ENCODE peak calls at places on chromosomes 4 and X, in six cellular contexts. P is left ventricle myocardium inferior; W is breast epithelium; Q is heart left ventricle; V is PC-3; T is CD8-positive, alpha-beta T cell. U is an unnamed sample. For H3K36me3, the result is how much of the 10 kb centered on the place peaks cover.

GRCh38 chrX:17591741-17592110 is 145.6 kb upstream of the SCML1 start:
- DNase-seq in P (no peak), W (no peak), Q (no peak), V (peak), T (no peak), U (no peak)

GRCh38 chrX:110172215-110172614 is 145.7 kb downstream of the AMMECR1 start:
- DNase-seq in P (no peak), W (no peak), Q (no peak), V (no peak), T (no peak), U (no peak)

GRCh38 chr4:122865421-122865820 is 38.8 kb downstream of the FGF2 start:
- DNase-seq in P (no peak), W (no peak), Q (no peak), V (no peak), T (no peak), U (no peak)

GRCh38 chrX:8565729-8566128 is 101.1 kb downstream of the VCX3B start:
- DNase-seq in P (no peak), W (no peak), Q (no peak), V (no peak), T (no peak), U (no peak)

GRCh38 chr4:139300431-139301142 is 718 bp upstream of the NAA15 start:
- DNase-seq in P (no peak), W (no peak), Q (no peak), V (peak), T (no peak), U (no peak)

GRCh38 chr4:35252866-35253265 is 991.4 kb downstream of the ARAP2 start:
- DNase-seq in P (no peak), W (no peak), Q (no peak), V (peak), T (no peak), U (no peak)

GRCh38 chr4:26859762-26860156 is 882 bp upstream of the STIM2 start:
- DNase-seq in P (no peak), W (no peak), Q (no peak), V (no peak), T (no peak), U (no peak)

GRCh38 chr4:188399834-188400233 is 260.6 kb downstream of the TRIML1 start:
- DNase-seq in P (no peak), W (no peak), Q (no peak), V (no peak), T (no peak), U (no peak)

GRCh38 chrX:47194388-47194787 is 759 bp downstream of the UBA1 start:
- DNase-seq in P (no peak), W (no peak), Q (no peak), V (no peak), T (no peak), U (no peak)

GRCh38 chrX:1393871-1394615 is 2.1 kb upstream of the SLC25A6 start:
- DNase-seq in P (no peak), W (no peak), Q (peak), V (no peak), T (no peak), U (no peak)

GRCh38 chr4:110159544-110159943 is 38.9 kb downstream of the ELOVL6 start:
- DNase-seq in P (no peak), W (no peak), Q (no peak), V (no peak), T (no peak), U (no peak)

GRCh38 chrX:48573690-48574269 is 504 bp upstream of the RBM3 start:
- DNase-seq in P (peak), W (peak), Q (peak), V (no peak), T (peak), U (peak)

GRCh38 chr4:11489449-11490083 is 60.9 kb upstream of the HS3ST1 start:
- DNase-seq in P (no peak), W (no peak), Q (no peak), V (no peak), T (no peak), U (no peak)

GRCh38 chr4:145843651-145844050 is 95.0 kb downstream of the ZNF827 start:
- DNase-seq in P (no peak), W (no peak), Q (no peak), V (no peak), T (no peak), U (no peak)

GRCh38 chr4:54543088-54543795 is 114.5 kb upstream of the KIT start:
- DNase-seq in P (no peak), W (no peak), Q (no peak), V (peak), T (no peak), U (no peak)

GRCh38 chrX:152641996-152642395 is 4.3 kb downstream of the GABRQ start:
- DNase-seq in P (no peak), W (no peak), Q (no peak), V (peak), T (no peak), U (peak)

GRCh38 chr4:39469429-39470077 is 10.7 kb downstream of the LIAS start:
- DNase-seq in P (no peak), W (no peak), Q (no peak), V (peak), T (no peak), U (peak)

GRCh38 chr4:129138762-129139496 is 43.0 kb downstream of the C4orf33 start:
- DNase-seq in P (no peak), W (no peak), Q (no peak), V (peak), T (no peak), U (no peak)

GRCh38 chr4:57989430-57989829 is 879.2 kb upstream of the IGFBP7 start:
- DNase-seq in P (no peak), W (no peak), Q (no peak), V (no peak), T (no peak), U (no peak)

GRCh38 chrX:7987160-7987992 is 60.2 kb upstream of the PNPLA4 start:
- DNase-seq in P (no peak), W (no peak), Q (no peak), V (peak), T (no peak), U (no peak)

GRCh38 chr4:43843501-43843900 is 605.1 kb downstream of the KCTD8 start:
- DNase-seq in P (no peak), W (no peak), Q (no peak), V (peak), T (no peak), U (peak)

GRCh38 chr4:143186202-143186601 is 1.5 kb downstream of the USP38 start:
- DNase-seq in P (no peak), W (no peak), Q (no peak), V (peak), T (no peak), U (no peak)

GRCh38 chr4:184347251-184348239 is 126.8 kb downstream of the IRF2 start:
- DNase-seq in P (peak), W (peak), Q (peak), V (peak), T (no peak), U (no peak)

GRCh38 chr4:5086535-5086934 is 35.3 kb downstream of the STK32B start:
- DNase-seq in P (no peak), W (no peak), Q (no peak), V (no peak), T (no peak), U (no peak)

GRCh38 chr4:105162123-105162796 is 15.6 kb downstream of the TET2 start:
- DNase-seq in P (no peak), W (no peak), Q (no peak), V (no peak), T (no peak), U (no peak)

GRCh38 chr4:109873791-109874514 is 26.0 kb downstream of the LRIT3 start:
- DNase-seq in P (no peak), W (no peak), Q (no peak), V (peak), T (no peak), U (no peak)

GRCh38 chrX:51893931-51894696 is 691 bp downstream of the MAGED1 start:
- DNase-seq in P (no peak), W (no peak), Q (no peak), V (peak), T (no peak), U (peak)
- H3K27ac ChIP-seq in P (peak), W (peak), Q (peak), V (no peak), T (peak), U (peak)

DNA sequence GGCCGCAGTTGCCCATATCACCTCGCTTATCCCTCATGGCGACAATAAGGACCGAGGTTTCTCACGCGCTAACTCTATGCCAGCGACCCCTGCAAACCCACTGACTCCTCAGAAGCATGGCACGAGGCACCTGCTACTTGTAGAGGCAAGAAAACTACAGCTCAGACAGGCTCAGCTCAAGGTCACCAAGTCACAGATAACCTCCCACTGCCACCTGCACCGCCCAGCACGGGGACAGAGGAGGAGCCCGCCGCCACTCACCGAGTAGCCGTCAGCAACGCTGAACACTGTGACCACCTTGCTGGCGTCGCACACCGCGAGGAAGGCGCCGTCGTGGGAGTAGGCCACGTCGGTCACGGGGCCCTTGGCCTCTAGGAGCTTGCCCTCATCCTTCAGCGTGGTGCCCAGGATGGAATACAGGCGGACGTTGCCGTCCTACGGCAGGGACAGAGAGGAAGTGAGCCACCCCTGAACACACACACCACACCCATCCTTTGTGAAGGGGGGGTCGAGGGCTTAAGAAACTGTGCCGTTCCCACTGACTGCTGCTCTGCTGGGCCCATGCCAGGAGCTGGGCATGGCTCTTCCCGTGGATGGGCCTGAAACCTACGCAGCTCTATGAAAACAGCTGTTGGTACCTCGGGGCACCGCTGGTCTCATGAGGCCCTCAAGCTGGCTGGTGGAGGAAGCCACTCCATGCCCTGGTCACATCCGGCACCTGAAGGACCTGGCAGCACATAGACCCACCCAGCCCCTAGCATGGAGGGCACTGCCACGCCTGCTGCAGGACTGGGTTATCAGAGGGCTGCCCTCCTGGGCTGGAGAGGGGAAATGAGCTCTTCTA is 38.9 kb downstream of the WDR1 start:
- DNase-seq in P (peak), W (no peak), Q (peak), V (peak), T (peak), U (no peak)
- H3K36me3 ChIP-seq in P (half or more), W (under half), Q (half or more), V (under half), T (half or more), U (half or more)

GRCh38 chr4:137890802-137891201 is 351.3 kb downstream of the SLC7A11 start:
- DNase-seq in P (no peak), W (no peak), Q (no peak), V (no peak), T (no peak), U (no peak)
- H3K27ac ChIP-seq in P (no peak), W (no peak), Q (no peak), V (no peak), T (no peak), U (no peak)

DNA sequence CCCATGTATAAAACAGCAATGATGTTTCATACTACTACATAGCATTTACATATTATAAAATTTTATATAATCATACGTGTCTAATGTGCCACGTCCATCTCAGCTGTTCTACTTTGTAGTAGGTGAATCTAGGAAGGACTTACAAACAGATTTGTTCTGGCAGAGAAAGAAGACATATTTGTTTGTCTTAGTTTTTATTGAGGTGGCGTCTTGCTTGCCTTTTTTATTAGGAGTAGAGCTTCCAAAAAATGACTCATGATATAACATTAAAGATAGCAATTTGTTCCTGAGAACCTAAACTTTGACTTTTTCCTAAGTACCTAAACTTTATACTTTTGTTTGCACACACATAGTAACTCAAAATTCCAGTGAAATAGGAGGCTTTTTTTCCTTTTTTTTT is 64.6 kb downstream of the CLDN22 start:
- DNase-seq in P (no peak), W (no peak), Q (no peak), V (peak), T (no peak), U (no peak)
- H3K36me3 ChIP-seq in P (half or more), W (under half), Q (half or more), V (under half), T (under half), U (under half)

GRCh38 chr4:185711764-185712163 is 100.2 kb downstream of the SORBS2 start:
- DNase-seq in P (no peak), W (no peak), Q (no peak), V (no peak), T (no peak), U (no peak)
- H3K27ac ChIP-seq in P (peak), W (no peak), Q (peak), V (no peak), T (no peak), U (no peak)

GRCh38 chr4:120070191-120070590 is 3.5 kb upstream of the MAD2L1 start:
- DNase-seq in P (no peak), W (no peak), Q (no peak), V (no peak), T (no peak), U (no peak)
- H3K36me3 ChIP-seq in P (under half), W (under half), Q (under half), V (under half), T (under half), U (under half)

GRCh38 chr4:7655549-7656243 is 221.0 kb upstream of the PSAPL1 start:
- DNase-seq in P (no peak), W (no peak), Q (no peak), V (no peak), T (no peak), U (no peak)
- H3K27ac ChIP-seq in P (no peak), W (no peak), Q (no peak), V (no peak), T (no peak), U (no peak)

DNA sequence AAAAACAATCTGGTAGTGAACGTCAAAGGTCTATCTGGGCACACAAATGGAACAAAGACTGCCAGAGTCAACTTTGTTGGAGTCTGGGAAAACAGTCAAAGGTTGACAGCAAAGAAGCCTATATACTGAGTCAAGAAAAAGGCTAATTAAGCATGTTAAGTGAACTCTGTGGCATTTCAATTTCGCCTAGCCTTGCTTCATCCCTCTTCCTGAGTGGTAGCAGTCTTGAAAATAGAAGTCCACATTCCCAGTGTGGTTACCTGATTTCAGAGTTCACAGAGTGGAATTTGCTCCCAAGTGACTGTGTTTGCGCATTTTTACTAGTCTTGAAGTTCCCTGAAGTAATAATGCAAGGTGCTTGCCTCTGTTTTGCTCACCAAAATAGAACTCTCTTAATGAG is 760.0 kb downstream of the FSTL5 start:
- DNase-seq in P (no peak), W (no peak), Q (no peak), V (no peak), T (no peak), U (no peak)
- H3K36me3 ChIP-seq in P (under half), W (under half), Q (under half), V (under half), T (under half), U (under half)

U was measured in SJCRH30.